ENCODE peak calls at places on chromosome 20, in four cellular contexts. J, Y, Q and Z are unnamed samples.

GRCh38 chr20:33664762-33665144 is 2.0 kb upstream of the ACTL10 start:
- DNase-seq in J (no peak), Y (no peak), Q (no peak), Z (no peak)

GRCh38 chr20:14288341-14289330 is 48.8 kb downstream of the FLRT3 start:
- DNase-seq in J (no peak), Y (no peak), Q (no peak), Z (peak; percentile 13)

GRCh38 chr20:39825950-39826349 is 863.1 kb downstream of the MAFB start:
- DNase-seq in J (no peak), Y (peak; percentile 62), Q (no peak), Z (no peak)

GRCh38 chr20:57595041-57596030 is 24.9 kb downstream of the ZBP1 start:
- DNase-seq in J (no peak), Y (no peak), Q (no peak), Z (no peak)

GRCh38 chr20:63272105-63273078 is at the start of gene ARFGAP1:
- DNase-seq in J (peak; percentile 92), Y (peak; percentile 28), Q (peak; percentile 95), Z (peak; percentile 92)

GRCh38 chr20:36084897-36085617 is 69.5 kb upstream of the EPB41L1 start:
- DNase-seq in J (no peak), Y (no peak), Q (peak; percentile 54), Z (peak; percentile 75)

GRCh38 chr20:14525439-14525838 is 188.0 kb upstream of the FLRT3 start:
- DNase-seq in J (no peak), Y (no peak), Q (no peak), Z (no peak)

GRCh38 chr20:4811661-4812181 is 90.0 kb downstream of the PRND start:
- DNase-seq in J (no peak), Y (peak; percentile 38), Q (no peak), Z (no peak)

GRCh38 chr20:56826306-56826970 is 197.3 kb downstream of the TFAP2C start:
- DNase-seq in J (no peak), Y (no peak), Q (no peak), Z (no peak)

GRCh38 chr20:56897318-56897962 is 268.3 kb downstream of the TFAP2C start:
- DNase-seq in J (peak; percentile 30), Y (no peak), Q (no peak), Z (no peak)

GRCh38 chr20:4427936-4428581 is 293.6 kb upstream of the PRND start:
- DNase-seq in J (no peak), Y (no peak), Q (no peak), Z (no peak)

GRCh38 chr20:58666702-58667101 is 15.6 kb downstream of the STX16 start:
- DNase-seq in J (no peak), Y (no peak), Q (no peak), Z (no peak)

GRCh38 chr20:23442436-23442835 is 3.0 kb downstream of the CSTL1 start:
- DNase-seq in J (no peak), Y (no peak), Q (no peak), Z (no peak)

GRCh38 chr20:25280574-25281535 is 33.0 kb downstream of the PYGB start:
- DNase-seq in J (peak; percentile 6), Y (no peak), Q (no peak), Z (no peak)

GRCh38 chr20:56689318-56689717 is 60.2 kb downstream of the TFAP2C start:
- DNase-seq in J (no peak), Y (no peak), Q (no peak), Z (no peak)

GRCh38 chr20:14865169-14865568 is 527.8 kb upstream of the FLRT3 start:
- DNase-seq in J (no peak), Y (no peak), Q (no peak), Z (no peak)

DNA sequence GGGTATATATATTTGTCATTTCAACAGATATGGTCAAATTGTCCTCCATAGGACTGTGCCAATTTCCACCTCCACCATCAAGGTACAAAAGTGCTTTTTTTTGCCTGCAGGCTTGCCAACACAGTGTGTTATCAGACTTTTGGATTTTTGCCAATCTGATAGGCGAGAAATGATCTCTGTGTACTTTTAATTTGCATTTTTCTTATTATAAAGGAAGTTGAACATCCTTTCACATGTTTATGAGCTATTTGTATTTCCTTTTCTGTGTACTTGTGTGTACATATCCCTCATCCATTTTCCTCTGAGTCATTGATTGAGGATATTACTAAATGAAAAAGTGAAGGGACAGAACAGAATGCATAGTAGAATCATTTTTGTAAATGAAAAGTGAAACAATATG is 39.0 kb upstream of the PTPN1 start:
- DNase-seq in J (no peak), Y (no peak), Q (no peak), Z (no peak)
- TF ChIP-seq CREM in J (no peak), Y (no peak), Q (no peak), Z (no peak)

GRCh38 chr20:62066339-62066982 is 780 bp upstream of the TAF4 start:
- DNase-seq in J (peak; percentile 74), Y (no peak), Q (peak; percentile 70), Z (peak; percentile 73)

GRCh38 chr20:62063981-62064787 is 1.5 kb downstream of the TAF4 start:
- DNase-seq in J (peak; percentile 48), Y (no peak), Q (no peak), Z (peak; percentile 64)

GRCh38 chr20:62065669-62066338 is at the start of gene TAF4:
- DNase-seq in J (peak; percentile 70), Y (no peak), Q (peak; percentile 99), Z (peak; percentile 59)

GRCh38 chr20:62063601-62063980 is 2.1 kb downstream of the TAF4 start:
- DNase-seq in J (no peak), Y (no peak), Q (no peak), Z (no peak)

DNA sequence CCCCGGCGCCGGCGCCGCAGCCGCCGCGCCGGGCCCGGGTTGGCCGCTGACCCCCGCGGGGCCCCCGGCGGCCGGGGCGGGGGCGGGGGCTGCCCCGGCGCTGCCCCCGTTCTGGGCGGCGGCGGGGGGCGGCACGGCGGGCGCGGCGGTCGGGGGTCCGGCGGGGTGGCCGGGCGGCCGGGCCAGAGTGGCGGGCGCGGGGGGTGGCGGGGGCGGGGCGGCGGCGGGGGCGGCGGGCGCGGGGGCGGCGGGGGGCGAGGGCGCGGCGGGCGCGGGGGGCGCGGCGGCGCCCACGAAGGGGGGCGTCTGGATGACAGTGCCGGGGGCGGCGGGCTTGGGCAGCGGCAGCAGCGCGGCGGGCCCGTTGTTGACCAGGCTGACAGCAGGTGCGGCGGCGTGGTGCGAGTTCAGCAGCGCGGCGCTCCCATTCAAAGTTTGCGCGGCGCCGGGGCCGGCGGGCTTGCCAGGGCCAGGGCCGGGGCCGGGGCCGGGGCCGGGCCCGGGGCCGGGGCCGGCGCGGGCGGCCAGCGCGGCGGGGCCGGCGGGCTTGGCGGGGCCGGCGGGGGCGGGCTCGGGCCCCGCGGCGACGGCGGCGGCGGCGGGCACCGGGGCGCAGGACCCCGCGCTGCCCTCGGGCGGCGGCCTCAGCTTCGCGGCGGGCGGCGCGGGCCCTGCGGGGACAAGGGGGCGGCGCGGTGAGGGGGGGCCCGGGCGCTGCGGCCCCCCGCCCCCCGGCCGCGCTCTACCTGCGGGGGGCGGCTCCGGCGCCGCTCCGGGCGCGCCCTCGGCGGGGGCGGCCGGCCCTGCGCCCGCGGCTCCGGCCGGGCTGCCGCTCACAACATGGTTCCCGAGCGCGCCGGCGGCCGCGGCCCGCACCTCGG is 653 bp downstream of the TAF4 start:
- DNase-seq in J (no peak), Y (no peak), Q (peak; percentile 41), Z (no peak)
- TF ChIP-seq CREM in J (no peak), Y (no peak), Q (no peak), Z (no peak)

DNA sequence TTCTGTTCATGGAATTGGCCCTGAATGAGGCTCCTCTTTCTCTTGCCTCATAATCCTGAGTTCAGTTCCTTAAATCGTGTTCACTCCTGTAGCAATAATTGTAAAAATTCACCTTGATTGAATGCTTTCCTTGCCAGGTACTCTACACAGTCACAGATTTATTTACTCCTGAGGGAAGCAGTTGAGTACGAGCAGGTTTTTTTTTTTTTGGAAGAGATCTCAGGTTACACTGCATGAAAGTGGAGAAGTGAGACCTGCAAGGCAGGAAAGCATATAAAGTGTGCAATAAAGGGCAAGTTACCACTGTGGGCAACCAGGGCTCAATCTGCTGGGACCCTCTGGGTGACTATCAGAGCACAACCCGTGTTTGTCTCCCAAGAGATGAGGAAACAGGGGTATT is 93.0 kb upstream of the DOK5 start:
- DNase-seq in J (no peak), Y (no peak), Q (no peak), Z (no peak)
- TF ChIP-seq CREM in J (no peak), Y (no peak), Q (no peak), Z (no peak)

DNA sequence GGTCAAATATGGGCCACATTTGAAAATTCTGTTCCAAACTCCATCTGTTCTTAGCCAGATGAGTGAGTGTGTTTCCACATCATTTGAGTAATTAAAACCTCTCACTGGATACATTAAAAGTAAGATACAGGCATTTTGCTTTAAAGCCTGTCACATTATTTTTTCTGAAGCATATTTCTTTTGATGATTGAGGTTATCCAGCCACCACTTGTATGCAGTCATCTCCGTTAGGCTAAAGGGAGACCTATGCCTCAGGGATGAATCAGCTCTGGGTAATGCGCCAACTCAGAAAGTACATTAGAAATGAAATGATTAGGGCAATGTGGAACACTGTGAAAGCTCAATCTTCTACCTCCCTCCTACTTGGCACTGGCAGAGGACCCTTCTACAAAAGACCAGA is 90.7 kb downstream of the SNAP25 start:
- DNase-seq in J (no peak), Y (no peak), Q (no peak), Z (no peak)
- TF ChIP-seq CREM in J (no peak), Y (no peak), Q (no peak), Z (no peak)

GRCh38 chr20:62202676-62203377 is 17.3 kb downstream of the HRH3 start:
- DNase-seq in J (no peak), Y (no peak), Q (no peak), Z (no peak)

GRCh38 chr20:62202083-62202395 is 18.0 kb downstream of the HRH3 start:
- DNase-seq in J (no peak), Y (no peak), Q (no peak), Z (no peak)

GRCh38 chr20:62200491-62201172 is 17.8 kb downstream of the MTG2 start:
- DNase-seq in J (no peak), Y (no peak), Q (no peak), Z (no peak)

GRCh38 chr20:62203378-62204030 is 16.6 kb downstream of the HRH3 start:
- DNase-seq in J (no peak), Y (no peak), Q (no peak), Z (no peak)

GRCh38 chr20:62201173-62202082 is 18.6 kb downstream of the MTG2 start:
- DNase-seq in J (no peak), Y (peak; percentile 26), Q (no peak), Z (no peak)
- TF ChIP-seq CREM in J (no peak), Y (no peak), Q (no peak), Z (no peak)

DNA sequence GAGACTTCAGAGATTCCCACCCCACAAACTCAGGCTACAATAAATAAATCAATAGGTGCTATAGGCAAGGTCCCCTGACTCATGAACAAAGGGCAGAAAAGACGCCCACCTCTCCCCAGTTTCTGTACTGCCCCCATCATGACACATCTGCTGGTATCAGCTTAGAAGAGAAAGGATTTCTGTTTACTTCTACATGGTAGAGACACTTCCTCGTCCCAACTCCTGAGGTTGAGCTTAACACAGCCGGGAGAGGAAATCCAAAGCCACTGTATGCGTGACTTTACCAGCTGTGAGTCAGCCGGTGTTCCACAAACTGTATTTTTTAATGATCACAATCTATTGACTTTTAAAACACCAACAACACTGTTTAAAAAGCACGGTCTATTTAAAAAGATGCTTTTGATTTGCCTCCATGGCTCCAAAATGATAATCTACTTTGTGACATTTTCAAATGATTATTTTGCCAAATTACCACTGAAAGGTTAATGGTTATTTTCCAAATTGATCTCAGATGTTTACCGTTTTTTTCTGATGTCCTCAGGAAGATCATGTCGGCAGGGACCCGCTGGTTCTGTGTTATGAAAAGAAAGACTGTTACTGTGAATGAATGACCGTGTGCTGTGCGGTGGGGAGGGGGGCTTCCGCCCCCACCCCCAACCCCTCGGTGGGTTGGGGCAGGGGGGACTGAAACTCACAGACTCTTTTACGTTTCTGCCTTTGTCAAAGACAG is 72.5 kb downstream of the ATP9A start:
- DNase-seq in J (no peak), Y (no peak), Q (no peak), Z (peak; percentile 33)
- TF ChIP-seq CREM in J (no peak), Y (no peak), Q (no peak), Z (no peak)